ENCODE peak calls at places on chromosomes 5 and 9, in nine cellular contexts. X is lower lobe of right lung; C is CD8-positive, alpha-beta T cell; F is transverse colon; E is stomach; Y is CD8-positive, alpha-beta memory T cell; U is aorta; O is osteoblast; A is uterus. K is an unnamed sample.
A peak's percentile ranks its signal among the peaks of the same experiment; 100 is the strongest.

GRCh38 chr5:58462623-58463230 is 2.8 kb upstream of the PLK2 start:
- DNase-seq in X (no peak), C (no peak), F (peak; percentile 32), E (peak; percentile 33), Y (no peak), U (no peak), O (peak; percentile 15), A (no peak), K (peak; percentile 25)

GRCh38 chr9:114371986-114372917 is 15.5 kb downstream of the AKNA start:
- DNase-seq in X (peak; percentile 69), C (no peak), F (peak; percentile 45), E (no peak), Y (peak; percentile 67), U (no peak), O (peak; percentile 83), A (peak; percentile 76), K (no peak)

GRCh38 chr5:176816043-176816745 is 5.8 kb downstream of the UNC5A start:
- DNase-seq in X (no peak), C (no peak), F (no peak), E (no peak), Y (no peak), U (no peak), O (no peak), A (no peak), K (no peak)

GRCh38 chr5:55994502-55994997 is at the start of gene IL6ST:
- DNase-seq in X (no peak), C (peak; percentile 31), F (peak; percentile 60), E (peak; percentile 71), Y (peak; percentile 68), U (no peak), O (peak; percentile 85), A (no peak), K (peak; percentile 83)

GRCh38 chr9:87088192-87088591 is 140.9 kb upstream of the GAS1 start:
- DNase-seq in X (no peak), C (no peak), F (no peak), E (no peak), Y (no peak), U (no peak), O (no peak), A (no peak), K (no peak)

GRCh38 chr9:34256987-34257585 is 72.0 kb downstream of the KIF24 start:
- DNase-seq in X (no peak), C (peak; percentile 11), F (no peak), E (no peak), Y (no peak), U (peak; percentile 60), O (peak; percentile 6), A (no peak), K (no peak)

GRCh38 chr5:76641514-76642120 is 18.4 kb upstream of the F2RL2 start:
- DNase-seq in X (no peak), C (peak; percentile 47), F (peak; percentile 61), E (peak; percentile 67), Y (peak; percentile 63), U (no peak), O (no peak), A (peak; percentile 22), K (peak; percentile 71)

GRCh38 chr5:59123595-59124561 is 541.0 kb downstream of the RAB3C start:
- DNase-seq in X (no peak), C (no peak), F (no peak), E (no peak), Y (no peak), U (no peak), O (no peak), A (no peak), K (no peak)

GRCh38 chr9:121779381-121780117 is 128.1 kb downstream of the DAB2IP start:
- DNase-seq in X (no peak), C (no peak), F (peak; percentile 11), E (no peak), Y (no peak), U (no peak), O (peak; percentile 69), A (peak; percentile 27), K (no peak)

GRCh38 chr9:136756134-136756438 is 2.0 kb downstream of the LCN8 start:
- DNase-seq in X (no peak), C (no peak), F (no peak), E (no peak), Y (no peak), U (no peak), O (peak; percentile 69), A (no peak), K (no peak)

GRCh38 chr5:36648426-36648825 is 42.0 kb downstream of the SLC1A3 start:
- DNase-seq in X (no peak), C (no peak), F (no peak), E (no peak), Y (no peak), U (no peak), O (no peak), A (no peak), K (no peak)

GRCh38 chr5:128287740-128288139 is 204.2 kb downstream of the SLC12A2 start:
- DNase-seq in X (no peak), C (no peak), F (no peak), E (no peak), Y (no peak), U (no peak), O (no peak), A (no peak), K (no peak)

GRCh38 chr9:13020141-13020540 is 245.3 kb downstream of the LURAP1L start:
- DNase-seq in X (no peak), C (no peak), F (no peak), E (no peak), Y (no peak), U (no peak), O (no peak), A (no peak), K (no peak)

GRCh38 chr5:164277720-164278119 is 772.3 kb downstream of the MAT2B start:
- DNase-seq in X (no peak), C (no peak), F (no peak), E (no peak), Y (no peak), U (no peak), O (peak; percentile 46), A (no peak), K (no peak)

GRCh38 chr9:113011911-113012381 is at the start of gene ZNF883:
- DNase-seq in X (peak; percentile 65), C (peak; percentile 2), F (peak; percentile 33), E (peak; percentile 30), Y (peak; percentile 50), U (peak; percentile 65), O (peak; percentile 85), A (peak; percentile 53), K (no peak)

GRCh38 chr5:83899351-83899970 is 178.8 kb upstream of the HAPLN1 start:
- DNase-seq in X (no peak), C (no peak), F (no peak), E (no peak), Y (no peak), U (no peak), O (no peak), A (no peak), K (no peak)

GRCh38 chr5:42157215-42157614 is 232.1 kb downstream of the FBXO4 start:
- DNase-seq in X (no peak), C (no peak), F (no peak), E (no peak), Y (no peak), U (no peak), O (no peak), A (no peak), K (no peak)

GRCh38 chr5:78496373-78496772 is 136.0 kb downstream of the SCAMP1 start:
- DNase-seq in X (no peak), C (no peak), F (no peak), E (peak; percentile 34), Y (no peak), U (peak; percentile 60), O (peak; percentile 86), A (no peak), K (no peak)

GRCh38 chr5:81393783-81394718 is at the start of gene ACOT12:
- DNase-seq in X (peak; percentile 41), C (no peak), F (no peak), E (no peak), Y (no peak), U (no peak), O (peak; percentile 73), A (peak; percentile 16), K (no peak)
- H3K4me3 ChIP-seq in X (peak within 1 kb of the TSS; percentile 46), C (no peak within 1 kb of the TSS), F (peak within 1 kb of the TSS; percentile 44), E (peak within 1 kb of the TSS; percentile 53), Y (no peak within 1 kb of the TSS), U (peak within 1 kb of the TSS; percentile 1), O (peak within 1 kb of the TSS; percentile 67), A (peak within 1 kb of the TSS; percentile 15), K (no peak within 1 kb of the TSS)

DNA sequence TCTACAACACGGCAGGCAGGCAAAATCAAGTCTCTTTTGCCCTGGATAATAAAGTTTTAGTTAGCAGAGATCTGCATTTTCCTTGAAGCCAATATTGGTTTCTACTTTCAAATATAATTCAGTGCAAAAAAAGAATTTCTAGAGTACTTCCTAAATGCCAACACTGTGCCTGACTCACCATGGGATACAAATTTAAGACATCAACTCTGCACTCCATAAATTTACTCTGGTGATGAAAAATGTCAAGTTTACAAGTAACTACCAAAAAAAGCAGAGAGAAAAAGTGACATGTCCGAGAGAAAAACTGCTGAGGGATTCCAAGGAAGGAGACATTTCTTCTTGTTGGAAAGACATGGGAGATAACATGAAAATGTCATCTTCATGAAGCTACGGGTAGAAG is 119.7 kb downstream of the RAPGEF6 start:
- DNase-seq in X (no peak), C (no peak), F (no peak), E (no peak), Y (no peak), U (no peak), O (no peak), A (no peak), K (no peak)
- H3K27ac ChIP-seq in X (peak overlapping the region; percentile 33), C (no peak overlapping the region), F (no peak overlapping the region), E (no peak overlapping the region), Y (no peak overlapping the region), U (no peak overlapping the region), O (peak overlapping the region; percentile 15), A (no peak overlapping the region), K (no peak overlapping the region)

GRCh38 chr5:160186480-160186879 is 42.8 kb upstream of the FABP6 start:
- DNase-seq in X (no peak), C (no peak), F (no peak), E (no peak), Y (no peak), U (no peak), O (no peak), A (no peak), K (no peak)
- H3K4me3 ChIP-seq in X (no peak overlapping the region), C (no peak overlapping the region), F (no peak overlapping the region), E (no peak overlapping the region), Y (no peak overlapping the region), U (no peak overlapping the region), O (no peak overlapping the region), A (no peak overlapping the region), K (no peak overlapping the region)

GRCh38 chr5:108381034-108381954 is 604 bp downstream of the FBXL17 start:
- DNase-seq in X (peak; percentile 90), C (peak; percentile 72), F (peak; percentile 80), E (peak; percentile 84), Y (peak; percentile 88), U (peak; percentile 87), O (peak; percentile 93), A (peak; percentile 66), K (peak; percentile 72)

GRCh38 chr5:108382784-108383358 is 973 bp upstream of the FBXL17 start:
- DNase-seq in X (no peak), C (no peak), F (peak; percentile 16), E (no peak), Y (no peak), U (no peak), O (peak; percentile 42), A (no peak), K (no peak)

GRCh38 chr5:108379722-108380530 is 2.0 kb downstream of the FBXL17 start:
- DNase-seq in X (no peak), C (no peak), F (no peak), E (no peak), Y (no peak), U (no peak), O (peak; percentile 25), A (no peak), K (peak; percentile 15)

GRCh38 chr5:108381955-108382783 is at the start of gene FBXL17:
- DNase-seq in X (peak; percentile 98), C (peak; percentile 83), F (peak; percentile 96), E (peak; percentile 95), Y (peak; percentile 96), U (peak; percentile 97), O (peak; percentile 96), A (peak; percentile 91), K (peak; percentile 94)

GRCh38 chr5:108380531-108381021 is 1.3 kb downstream of the FBXL17 start:
- DNase-seq in X (peak; percentile 63), C (peak; percentile 31), F (peak; percentile 48), E (peak; percentile 29), Y (peak; percentile 74), U (peak; percentile 63), O (peak; percentile 65), A (peak; percentile 51), K (peak; percentile 95)
- H3K27ac ChIP-seq in X (peak overlapping the region; percentile 100), C (peak overlapping the region; percentile 44), F (peak overlapping the region; percentile 99), E (peak overlapping the region; percentile 99), Y (peak overlapping the region; percentile 38), U (peak overlapping the region; percentile 97), O (no peak overlapping the region), A (peak overlapping the region; percentile 99), K (peak overlapping the region; percentile 96)

K was measured in SJCRH30.